ENCODE peak calls at places on chromosomes 13 and 19, in six cellular contexts. One of them, this sample, is unnamed.

GRCh38 chr19:35490364-35490763 is at the start of gene KRTDAP:
- DNase-seq in breast epithelium: no peak
- DNase-seq in IMR-90: no peak
- DNase-seq in tibial nerve: no peak
- DNase-seq in right lobe of liver: no peak
- DNase-seq in esophagus muscularis mucosa: no peak
- DNase-seq in this sample: no peak

GRCh38 chr19:29606420-29606747 is 301 bp downstream of the POP4 start:
- DNase-seq in esophagus muscularis mucosa: no peak
- DNase-seq in tibial nerve: no peak
- DNase-seq in breast epithelium: no peak
- DNase-seq in IMR-90: no peak
- DNase-seq in right lobe of liver: no peak
- DNase-seq in this sample: peak

GRCh38 chr19:480016-480855 is 16.1 kb upstream of the MADCAM1 start:
- DNase-seq in breast epithelium: peak
- DNase-seq in right lobe of liver: peak
- DNase-seq in IMR-90: no peak
- DNase-seq in esophagus muscularis mucosa: no peak
- DNase-seq in tibial nerve: peak
- DNase-seq in this sample: no peak

GRCh38 chr13:25886438-25887214 is 165.2 kb downstream of the SHISA2 start:
- DNase-seq in tibial nerve: no peak
- DNase-seq in IMR-90: peak
- DNase-seq in breast epithelium: no peak
- DNase-seq in right lobe of liver: no peak
- DNase-seq in esophagus muscularis mucosa: no peak
- DNase-seq in this sample: no peak

GRCh38 chr13:97109841-97110492 is 112.2 kb upstream of the MBNL2 start:
- DNase-seq in tibial nerve: peak
- DNase-seq in IMR-90: peak
- DNase-seq in breast epithelium: peak
- DNase-seq in right lobe of liver: peak
- DNase-seq in esophagus muscularis mucosa: peak
- DNase-seq in this sample: peak

GRCh38 chr19:45413497-45413896 is 7.1 kb downstream of the POLR1G start:
- DNase-seq in tibial nerve: no peak
- DNase-seq in esophagus muscularis mucosa: no peak
- DNase-seq in right lobe of liver: no peak
- DNase-seq in IMR-90: no peak
- DNase-seq in breast epithelium: no peak
- DNase-seq in this sample: no peak

GRCh38 chr19:1216756-1217155 is 11.2 kb downstream of the STK11 start:
- DNase-seq in right lobe of liver: no peak
- DNase-seq in IMR-90: no peak
- DNase-seq in breast epithelium: no peak
- DNase-seq in tibial nerve: no peak
- DNase-seq in esophagus muscularis mucosa: no peak
- DNase-seq in this sample: no peak

GRCh38 chr13:28347456-28348371 is 147.2 kb downstream of the FLT1 start:
- DNase-seq in breast epithelium: no peak
- DNase-seq in esophagus muscularis mucosa: no peak
- DNase-seq in tibial nerve: no peak
- DNase-seq in IMR-90: no peak
- DNase-seq in right lobe of liver: no peak
- DNase-seq in this sample: no peak

GRCh38 chr19:38394488-38394887 is 6.0 kb downstream of the SPRED3 start:
- DNase-seq in IMR-90: no peak
- DNase-seq in tibial nerve: no peak
- DNase-seq in breast epithelium: no peak
- DNase-seq in esophagus muscularis mucosa: no peak
- DNase-seq in right lobe of liver: no peak
- DNase-seq in this sample: no peak

GRCh38 chr19:50286443-50286842 is 42.7 kb downstream of the KCNC3 start:
- DNase-seq in right lobe of liver: no peak
- DNase-seq in esophagus muscularis mucosa: no peak
- DNase-seq in tibial nerve: no peak
- DNase-seq in IMR-90: no peak
- DNase-seq in breast epithelium: no peak
- DNase-seq in this sample: no peak

GRCh38 chr13:78239681-78240080 is 321.1 kb upstream of the EDNRB start:
- DNase-seq in right lobe of liver: no peak
- DNase-seq in tibial nerve: no peak
- DNase-seq in breast epithelium: no peak
- DNase-seq in IMR-90: peak
- DNase-seq in esophagus muscularis mucosa: no peak
- DNase-seq in this sample: no peak

GRCh38 chr19:53659292-53659691 is 27.5 kb downstream of the DPRX start:
- DNase-seq in breast epithelium: no peak
- DNase-seq in IMR-90: no peak
- DNase-seq in tibial nerve: no peak
- DNase-seq in esophagus muscularis mucosa: no peak
- DNase-seq in right lobe of liver: peak
- DNase-seq in this sample: peak

GRCh38 chr13:91174886-91175501 is 172.5 kb upstream of the MIR17HG start:
- DNase-seq in esophagus muscularis mucosa: no peak
- DNase-seq in IMR-90: no peak
- DNase-seq in right lobe of liver: no peak
- DNase-seq in breast epithelium: no peak
- DNase-seq in tibial nerve: no peak
- DNase-seq in this sample: no peak

GRCh38 chr19:58434217-58434616 is 5.7 kb downstream of the ZNF132 start:
- DNase-seq in tibial nerve: no peak
- DNase-seq in IMR-90: peak
- DNase-seq in right lobe of liver: no peak
- DNase-seq in breast epithelium: no peak
- DNase-seq in esophagus muscularis mucosa: no peak
- DNase-seq in this sample: no peak

GRCh38 chr19:47352095-47352494 is 3.0 kb downstream of the DHX34 start:
- DNase-seq in IMR-90: no peak
- DNase-seq in breast epithelium: no peak
- DNase-seq in esophagus muscularis mucosa: no peak
- DNase-seq in tibial nerve: no peak
- DNase-seq in right lobe of liver: no peak
- DNase-seq in this sample: no peak

GRCh38 chr19:12801466-12802266 is at the start of the genes PRDX2 and THSD8:
- DNase-seq in right lobe of liver: peak
- DNase-seq in tibial nerve: peak
- DNase-seq in esophagus muscularis mucosa: no peak
- DNase-seq in IMR-90: peak
- DNase-seq in breast epithelium: peak
- DNase-seq in this sample: no peak
- TF ChIP-seq POLR2A in right lobe of liver: peak
- TF ChIP-seq POLR2A in tibial nerve: peak
- TF ChIP-seq POLR2A in esophagus muscularis mucosa: peak
- TF ChIP-seq POLR2A in IMR-90: peak
- TF ChIP-seq POLR2A in breast epithelium: peak
- TF ChIP-seq POLR2A in this sample: peak

GRCh38 chr13:49694446-49694845 is 3.2 kb upstream of the EBPL start:
- DNase-seq in esophagus muscularis mucosa: no peak
- DNase-seq in tibial nerve: no peak
- DNase-seq in right lobe of liver: no peak
- DNase-seq in IMR-90: no peak
- DNase-seq in breast epithelium: no peak
- DNase-seq in this sample: no peak

GRCh38 chr13:49693877-49694276 is 2.6 kb upstream of the EBPL start:
- DNase-seq in IMR-90: no peak
- DNase-seq in esophagus muscularis mucosa: no peak
- DNase-seq in right lobe of liver: no peak
- DNase-seq in tibial nerve: no peak
- DNase-seq in breast epithelium: no peak
- DNase-seq in this sample: no peak

GRCh38 chr13:49693191-49693733 is 2.0 kb upstream of the EBPL start:
- DNase-seq in breast epithelium: no peak
- DNase-seq in IMR-90: peak
- DNase-seq in esophagus muscularis mucosa: no peak
- DNase-seq in right lobe of liver: no peak
- DNase-seq in tibial nerve: no peak
- DNase-seq in this sample: no peak

GRCh38 chr13:49690133-49690989 is 925 bp downstream of the EBPL start:
- DNase-seq in breast epithelium: no peak
- DNase-seq in esophagus muscularis mucosa: no peak
- DNase-seq in tibial nerve: peak
- DNase-seq in right lobe of liver: peak
- DNase-seq in IMR-90: peak
- DNase-seq in this sample: peak

DNA sequence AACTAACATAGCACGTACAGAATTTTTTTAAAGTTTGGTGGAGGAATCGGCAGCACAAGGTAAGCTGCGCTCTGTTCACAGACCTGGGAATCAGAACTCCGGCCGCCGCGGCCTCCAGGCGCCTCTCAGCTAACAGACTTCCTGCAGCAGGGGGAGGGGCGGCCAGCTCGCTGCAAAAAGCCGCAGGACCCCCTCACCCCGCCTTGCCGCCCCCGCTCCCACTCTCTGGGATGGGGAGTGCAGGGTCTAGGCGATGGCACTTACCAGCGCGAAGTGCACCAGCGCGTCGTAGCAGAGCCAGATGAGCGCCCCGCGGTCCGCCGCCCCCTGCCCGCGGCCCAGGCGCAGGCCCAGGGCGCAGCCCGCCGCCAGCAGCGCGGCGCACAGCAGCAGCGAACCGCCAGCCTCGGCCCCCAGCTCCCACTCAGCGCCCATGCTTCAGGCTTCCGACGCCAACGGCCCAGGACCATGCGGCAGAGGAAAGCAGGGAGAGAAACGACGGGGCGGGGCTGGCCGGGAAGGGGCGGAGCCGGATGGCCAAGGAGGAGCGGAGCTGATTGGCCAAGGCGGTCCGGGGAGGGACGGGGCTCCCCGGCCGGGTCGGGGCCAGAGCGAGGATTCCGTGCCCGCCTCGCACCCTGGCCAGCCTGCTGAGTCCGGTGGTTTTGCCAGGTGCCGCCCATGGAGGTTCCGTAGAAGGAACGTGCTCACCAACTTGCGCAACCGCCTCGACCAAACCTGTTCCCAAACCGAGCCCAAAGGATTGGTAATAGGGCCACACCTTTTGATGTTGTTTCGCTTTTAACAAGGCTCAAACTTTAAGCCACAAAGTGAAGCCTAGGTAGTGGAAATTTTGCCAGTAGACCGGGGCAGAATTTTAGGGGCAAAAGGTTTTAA is at the start of gene EBPL:
- DNase-seq in esophagus muscularis mucosa: peak
- DNase-seq in IMR-90: peak
- DNase-seq in right lobe of liver: peak
- DNase-seq in tibial nerve: peak
- DNase-seq in breast epithelium: peak
- DNase-seq in this sample: peak
- TF ChIP-seq POLR2A in esophagus muscularis mucosa: no peak
- TF ChIP-seq POLR2A in IMR-90: no peak
- TF ChIP-seq POLR2A in right lobe of liver: peak
- TF ChIP-seq POLR2A in tibial nerve: peak
- TF ChIP-seq POLR2A in breast epithelium: peak
- TF ChIP-seq POLR2A in this sample: peak

GRCh38 chr19:57305056-57305455 is 15.2 kb upstream of the ZNF543 start:
- DNase-seq in esophagus muscularis mucosa: no peak
- DNase-seq in tibial nerve: no peak
- DNase-seq in IMR-90: no peak
- DNase-seq in right lobe of liver: no peak
- DNase-seq in breast epithelium: no peak
- DNase-seq in this sample: no peak

GRCh38 chr19:57302727-57303401 is 17.4 kb upstream of the ZNF543 start:
- DNase-seq in breast epithelium: no peak
- DNase-seq in right lobe of liver: no peak
- DNase-seq in tibial nerve: no peak
- DNase-seq in IMR-90: no peak
- DNase-seq in esophagus muscularis mucosa: no peak
- DNase-seq in this sample: no peak

GRCh38 chr19:57302020-57302465 is 18.2 kb upstream of the ZNF543 start:
- DNase-seq in breast epithelium: no peak
- DNase-seq in esophagus muscularis mucosa: no peak
- DNase-seq in right lobe of liver: no peak
- DNase-seq in tibial nerve: no peak
- DNase-seq in IMR-90: peak
- DNase-seq in this sample: peak
- TF ChIP-seq POLR2A in breast epithelium: no peak
- TF ChIP-seq POLR2A in esophagus muscularis mucosa: no peak
- TF ChIP-seq POLR2A in right lobe of liver: no peak
- TF ChIP-seq POLR2A in tibial nerve: no peak
- TF ChIP-seq POLR2A in IMR-90: no peak
- TF ChIP-seq POLR2A in this sample: no peak

DNA sequence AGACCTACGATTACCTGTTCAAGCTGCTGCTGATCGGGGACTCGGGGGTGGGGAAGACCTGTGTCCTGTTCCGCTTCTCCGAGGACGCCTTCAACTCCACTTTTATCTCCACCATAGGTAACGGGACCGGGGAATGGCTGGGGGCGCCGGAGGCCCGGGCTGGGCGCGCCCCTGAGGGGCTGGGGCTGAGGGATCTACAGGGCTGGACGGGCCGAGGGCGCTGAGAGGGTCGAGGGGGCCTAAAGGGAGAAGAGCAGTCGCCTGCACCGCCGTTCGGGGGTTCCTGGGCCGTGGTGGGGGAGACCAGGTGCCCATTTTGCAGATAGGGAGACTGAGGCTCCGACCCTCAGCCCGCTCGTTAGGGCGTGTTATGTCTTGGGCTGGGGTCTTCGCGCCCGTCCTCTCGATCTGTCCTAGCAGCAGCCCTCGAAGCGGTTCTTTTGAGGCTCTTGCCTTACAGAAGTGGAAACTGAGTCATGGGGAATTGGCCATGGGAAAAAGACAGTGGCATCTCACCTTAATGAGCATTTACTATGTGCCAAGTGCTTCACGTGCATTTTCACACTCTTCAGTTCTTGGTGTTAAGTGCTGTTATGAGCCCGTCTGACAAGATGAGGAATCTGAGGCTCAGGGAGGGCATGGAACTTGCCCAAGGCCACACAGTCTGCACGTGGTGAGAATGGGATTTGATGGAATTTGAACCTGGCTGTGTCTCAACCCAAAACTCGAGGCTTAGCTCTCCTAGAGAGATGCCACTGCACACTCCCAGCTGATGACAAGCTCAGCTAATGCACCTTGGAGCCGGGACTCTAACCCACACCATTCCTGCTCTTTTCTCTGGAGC is 442 bp downstream of the RAB8A start:
- DNase-seq in breast epithelium: no peak
- DNase-seq in tibial nerve: no peak
- DNase-seq in right lobe of liver: no peak
- DNase-seq in esophagus muscularis mucosa: no peak
- DNase-seq in IMR-90: no peak
- DNase-seq in this sample: no peak
- TF ChIP-seq POLR2A in breast epithelium: peak
- TF ChIP-seq POLR2A in tibial nerve: peak
- TF ChIP-seq POLR2A in right lobe of liver: peak
- TF ChIP-seq POLR2A in esophagus muscularis mucosa: no peak
- TF ChIP-seq POLR2A in IMR-90: peak
- TF ChIP-seq POLR2A in this sample: no peak

DNA sequence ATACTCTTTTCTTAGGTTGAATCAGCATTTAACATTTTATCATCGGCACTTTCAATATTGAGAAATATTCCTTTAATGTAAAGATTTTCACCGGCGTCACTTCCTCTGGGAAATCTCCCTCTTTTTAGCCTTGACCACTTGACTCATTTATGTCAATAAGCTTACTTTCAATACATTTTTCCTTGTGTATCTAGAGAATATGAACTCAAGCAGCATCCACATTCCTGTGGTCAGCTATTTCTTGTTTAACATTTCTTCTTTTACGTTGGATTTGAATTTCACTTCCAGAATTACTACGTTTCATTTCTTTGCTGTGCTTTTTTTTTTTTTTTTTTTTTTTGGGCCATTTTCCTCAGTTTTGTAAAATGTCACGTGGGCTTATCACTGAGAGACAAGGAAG is 271.2 kb upstream of the HTR2A start:
- DNase-seq in tibial nerve: no peak
- DNase-seq in breast epithelium: no peak
- DNase-seq in right lobe of liver: no peak
- DNase-seq in IMR-90: peak
- DNase-seq in esophagus muscularis mucosa: no peak
- DNase-seq in this sample: no peak
- TF ChIP-seq POLR2A in tibial nerve: no peak
- TF ChIP-seq POLR2A in breast epithelium: no peak
- TF ChIP-seq POLR2A in right lobe of liver: no peak
- TF ChIP-seq POLR2A in IMR-90: no peak
- TF ChIP-seq POLR2A in esophagus muscularis mucosa: no peak
- TF ChIP-seq POLR2A in this sample: no peak

This sample was measured in H54.